ENCODE peak calls at places on chromosomes 6 and 20, in seven cellular contexts. One of them, this sample, is unnamed.

GRCh38 chr6:30981942-30982772 is 1.4 kb upstream of the MUC21 start:
- DNase-seq in lower lobe of right lung: no peak
- DNase-seq in endothelial cell: peak
- DNase-seq in progenitor cell of endocrine pancreas: no peak
- DNase-seq in A549: peak
- DNase-seq in HL-60: no peak
- DNase-seq in upper lobe of right lung: no peak
- DNase-seq in this sample: no peak

GRCh38 chr6:149484733-149485700 is at the start of gene ZC3H12D:
- DNase-seq in A549: peak
- DNase-seq in endothelial cell: no peak
- DNase-seq in upper lobe of right lung: peak
- DNase-seq in progenitor cell of endocrine pancreas: no peak
- DNase-seq in HL-60: peak
- DNase-seq in lower lobe of right lung: peak
- DNase-seq in this sample: no peak

GRCh38 chr6:165986647-165987482 is 180.8 kb downstream of the TBXT start:
- DNase-seq in progenitor cell of endocrine pancreas: no peak
- DNase-seq in upper lobe of right lung: no peak
- DNase-seq in A549: peak
- DNase-seq in endothelial cell: no peak
- DNase-seq in lower lobe of right lung: no peak
- DNase-seq in HL-60: no peak
- DNase-seq in this sample: no peak

GRCh38 chr6:63573899-63574553 is 1.7 kb downstream of the LOC128125822 start:
- DNase-seq in endothelial cell: peak
- DNase-seq in A549: peak
- DNase-seq in lower lobe of right lung: no peak
- DNase-seq in HL-60: peak
- DNase-seq in progenitor cell of endocrine pancreas: peak
- DNase-seq in upper lobe of right lung: no peak
- DNase-seq in this sample: peak

GRCh38 chr6:17276766-17277165 is 4.4 kb upstream of the RBM24 start:
- DNase-seq in A549: no peak
- DNase-seq in HL-60: no peak
- DNase-seq in upper lobe of right lung: no peak
- DNase-seq in progenitor cell of endocrine pancreas: no peak
- DNase-seq in endothelial cell: no peak
- DNase-seq in lower lobe of right lung: no peak
- DNase-seq in this sample: no peak

GRCh38 chr20:41551011-41551705 is 67.0 kb downstream of the CHD6 start:
- DNase-seq in HL-60: no peak
- DNase-seq in upper lobe of right lung: no peak
- DNase-seq in A549: no peak
- DNase-seq in lower lobe of right lung: no peak
- DNase-seq in endothelial cell: no peak
- DNase-seq in progenitor cell of endocrine pancreas: no peak
- DNase-seq in this sample: no peak

GRCh38 chr6:52922161-52922560 is 12.7 kb upstream of the GSTA3 start:
- DNase-seq in HL-60: no peak
- DNase-seq in progenitor cell of endocrine pancreas: no peak
- DNase-seq in endothelial cell: no peak
- DNase-seq in upper lobe of right lung: no peak
- DNase-seq in A549: no peak
- DNase-seq in lower lobe of right lung: no peak
- DNase-seq in this sample: no peak

GRCh38 chr6:169212897-169213813 is 40.5 kb downstream of the THBS2 start:
- DNase-seq in lower lobe of right lung: peak
- DNase-seq in A549: peak
- DNase-seq in endothelial cell: peak
- DNase-seq in HL-60: peak
- DNase-seq in progenitor cell of endocrine pancreas: peak
- DNase-seq in upper lobe of right lung: peak
- DNase-seq in this sample: peak

GRCh38 chr6:52285174-52286068 is 879 bp upstream of the MCM3 start:
- DNase-seq in upper lobe of right lung: no peak
- DNase-seq in endothelial cell: no peak
- DNase-seq in HL-60: no peak
- DNase-seq in progenitor cell of endocrine pancreas: no peak
- DNase-seq in lower lobe of right lung: no peak
- DNase-seq in A549: no peak
- DNase-seq in this sample: no peak

GRCh38 chr6:168715643-168716481 is 274.9 kb downstream of the SMOC2 start:
- DNase-seq in endothelial cell: no peak
- DNase-seq in HL-60: no peak
- DNase-seq in lower lobe of right lung: no peak
- DNase-seq in upper lobe of right lung: no peak
- DNase-seq in progenitor cell of endocrine pancreas: no peak
- DNase-seq in A549: peak
- DNase-seq in this sample: no peak

GRCh38 chr6:124795879-124796838 is 166.1 kb upstream of the RNF217 start:
- DNase-seq in progenitor cell of endocrine pancreas: peak
- DNase-seq in HL-60: no peak
- DNase-seq in lower lobe of right lung: no peak
- DNase-seq in upper lobe of right lung: no peak
- DNase-seq in A549: peak
- DNase-seq in endothelial cell: peak
- DNase-seq in this sample: peak

GRCh38 chr20:43977252-43977651 is 62.6 kb downstream of the TOX2 start:
- DNase-seq in A549: no peak
- DNase-seq in lower lobe of right lung: no peak
- DNase-seq in progenitor cell of endocrine pancreas: no peak
- DNase-seq in endothelial cell: no peak
- DNase-seq in HL-60: no peak
- DNase-seq in upper lobe of right lung: no peak
- DNase-seq in this sample: no peak

GRCh38 chr6:37308084-37308817 is 45.5 kb upstream of the RNF8 start:
- DNase-seq in lower lobe of right lung: no peak
- DNase-seq in endothelial cell: no peak
- DNase-seq in HL-60: no peak
- DNase-seq in A549: no peak
- DNase-seq in progenitor cell of endocrine pancreas: no peak
- DNase-seq in upper lobe of right lung: no peak
- DNase-seq in this sample: no peak

GRCh38 chr20:64162239-64162621 is 2.0 kb upstream of the MYT1 start:
- DNase-seq in upper lobe of right lung: no peak
- DNase-seq in lower lobe of right lung: no peak
- DNase-seq in HL-60: no peak
- DNase-seq in A549: no peak
- DNase-seq in progenitor cell of endocrine pancreas: no peak
- DNase-seq in endothelial cell: no peak
- DNase-seq in this sample: no peak

GRCh38 chr6:158514176-158514575 is 45.7 kb upstream of the TMEM181 start:
- DNase-seq in A549: no peak
- DNase-seq in endothelial cell: no peak
- DNase-seq in lower lobe of right lung: no peak
- DNase-seq in progenitor cell of endocrine pancreas: no peak
- DNase-seq in upper lobe of right lung: no peak
- DNase-seq in HL-60: no peak
- DNase-seq in this sample: no peak

GRCh38 chr6:165321150-165321549 is 11.7 kb upstream of the C6orf118 start:
- DNase-seq in upper lobe of right lung: no peak
- DNase-seq in endothelial cell: no peak
- DNase-seq in A549: no peak
- DNase-seq in progenitor cell of endocrine pancreas: no peak
- DNase-seq in lower lobe of right lung: no peak
- DNase-seq in HL-60: no peak
- DNase-seq in this sample: no peak

GRCh38 chr6:144064402-144064830 is 31.0 kb downstream of the SF3B5 start:
- DNase-seq in lower lobe of right lung: peak
- DNase-seq in A549: no peak
- DNase-seq in upper lobe of right lung: peak
- DNase-seq in HL-60: peak
- DNase-seq in endothelial cell: peak
- DNase-seq in progenitor cell of endocrine pancreas: peak
- DNase-seq in this sample: peak

GRCh38 chr6:4916954-4917561 is 86.8 kb downstream of the RPP40 start:
- DNase-seq in upper lobe of right lung: no peak
- DNase-seq in HL-60: no peak
- DNase-seq in A549: no peak
- DNase-seq in endothelial cell: no peak
- DNase-seq in lower lobe of right lung: no peak
- DNase-seq in progenitor cell of endocrine pancreas: no peak
- DNase-seq in this sample: no peak

GRCh38 chr6:170019259-170020040 is 268.0 kb downstream of the ERMARD start:
- DNase-seq in HL-60: no peak
- DNase-seq in lower lobe of right lung: no peak
- DNase-seq in endothelial cell: no peak
- DNase-seq in upper lobe of right lung: no peak
- DNase-seq in A549: no peak
- DNase-seq in progenitor cell of endocrine pancreas: no peak
- DNase-seq in this sample: no peak

GRCh38 chr6:3293271-3294155 is 34.8 kb downstream of the PSMG4 start:
- DNase-seq in A549: no peak
- DNase-seq in lower lobe of right lung: no peak
- DNase-seq in progenitor cell of endocrine pancreas: no peak
- DNase-seq in HL-60: no peak
- DNase-seq in upper lobe of right lung: peak
- DNase-seq in endothelial cell: no peak
- DNase-seq in this sample: no peak

GRCh38 chr6:148261470-148261869 is 81.2 kb upstream of the SASH1 start:
- DNase-seq in lower lobe of right lung: no peak
- DNase-seq in upper lobe of right lung: no peak
- DNase-seq in endothelial cell: no peak
- DNase-seq in A549: no peak
- DNase-seq in progenitor cell of endocrine pancreas: no peak
- DNase-seq in HL-60: no peak
- DNase-seq in this sample: no peak

GRCh38 chr6:150068786-150069648 is at the start of gene ULBP3:
- DNase-seq in HL-60: no peak
- DNase-seq in A549: peak
- DNase-seq in lower lobe of right lung: peak
- DNase-seq in progenitor cell of endocrine pancreas: peak
- DNase-seq in endothelial cell: peak
- DNase-seq in upper lobe of right lung: peak
- DNase-seq in this sample: peak

GRCh38 chr6:6497541-6497940 is 91.0 kb upstream of the LY86 start:
- DNase-seq in HL-60: no peak
- DNase-seq in endothelial cell: no peak
- DNase-seq in A549: no peak
- DNase-seq in upper lobe of right lung: no peak
- DNase-seq in progenitor cell of endocrine pancreas: no peak
- DNase-seq in lower lobe of right lung: no peak
- DNase-seq in this sample: no peak

GRCh38 chr6:6495851-6496250 is 92.7 kb upstream of the LY86 start:
- DNase-seq in endothelial cell: no peak
- DNase-seq in A549: no peak
- DNase-seq in progenitor cell of endocrine pancreas: no peak
- DNase-seq in lower lobe of right lung: no peak
- DNase-seq in HL-60: no peak
- DNase-seq in upper lobe of right lung: no peak
- DNase-seq in this sample: no peak

GRCh38 chr6:6492675-6493074 is 95.8 kb upstream of the LY86 start:
- DNase-seq in lower lobe of right lung: no peak
- DNase-seq in HL-60: no peak
- DNase-seq in upper lobe of right lung: no peak
- DNase-seq in endothelial cell: no peak
- DNase-seq in A549: no peak
- DNase-seq in progenitor cell of endocrine pancreas: no peak
- DNase-seq in this sample: no peak

GRCh38 chr6:6491761-6492160 is 96.8 kb upstream of the LY86 start:
- DNase-seq in HL-60: no peak
- DNase-seq in A549: no peak
- DNase-seq in upper lobe of right lung: no peak
- DNase-seq in progenitor cell of endocrine pancreas: no peak
- DNase-seq in lower lobe of right lung: no peak
- DNase-seq in endothelial cell: no peak
- DNase-seq in this sample: no peak

GRCh38 chr6:6494677-6495076 is 93.8 kb upstream of the LY86 start:
- DNase-seq in A549: peak
- DNase-seq in lower lobe of right lung: peak
- DNase-seq in progenitor cell of endocrine pancreas: peak
- DNase-seq in HL-60: peak
- DNase-seq in endothelial cell: peak
- DNase-seq in upper lobe of right lung: peak
- DNase-seq in this sample: peak
- TF ChIP-seq CTCF in A549: no peak
- TF ChIP-seq CTCF in lower lobe of right lung: peak
- TF ChIP-seq CTCF in progenitor cell of endocrine pancreas: peak
- TF ChIP-seq CTCF in HL-60: peak
- TF ChIP-seq CTCF in endothelial cell: peak
- TF ChIP-seq CTCF in upper lobe of right lung: peak
- TF ChIP-seq CTCF in this sample: peak

GRCh38 chr20:14264869-14265268 is 72.5 kb downstream of the FLRT3 start:
- DNase-seq in lower lobe of right lung: no peak
- DNase-seq in endothelial cell: no peak
- DNase-seq in upper lobe of right lung: no peak
- DNase-seq in progenitor cell of endocrine pancreas: no peak
- DNase-seq in A549: peak
- DNase-seq in HL-60: no peak
- DNase-seq in this sample: no peak
- TF ChIP-seq CTCF in lower lobe of right lung: no peak
- TF ChIP-seq CTCF in endothelial cell: peak
- TF ChIP-seq CTCF in upper lobe of right lung: peak
- TF ChIP-seq CTCF in progenitor cell of endocrine pancreas: peak
- TF ChIP-seq CTCF in A549: peak
- TF ChIP-seq CTCF in HL-60: no peak
- TF ChIP-seq CTCF in this sample: peak

DNA sequence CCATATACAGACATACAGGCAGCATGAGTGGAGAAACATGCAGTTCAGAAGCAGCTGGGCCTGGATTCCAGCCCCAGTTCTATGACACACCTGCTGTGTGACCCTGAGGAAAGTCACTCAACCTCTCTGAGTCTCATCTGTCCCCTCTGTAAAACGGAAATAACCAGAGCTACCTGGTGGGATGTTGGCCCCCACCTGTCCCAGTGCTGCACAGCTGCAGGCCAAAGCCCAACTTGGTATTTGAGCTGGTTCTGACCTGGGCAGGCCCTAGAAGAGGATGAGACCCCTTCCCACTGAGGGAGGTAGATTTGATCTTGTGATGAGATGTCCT is 55.5 kb downstream of the PPP1R16B start:
- DNase-seq in upper lobe of right lung: no peak
- DNase-seq in lower lobe of right lung: no peak
- DNase-seq in progenitor cell of endocrine pancreas: no peak
- DNase-seq in A549: no peak
- DNase-seq in endothelial cell: no peak
- DNase-seq in HL-60: no peak
- DNase-seq in this sample: no peak
- TF ChIP-seq CTCF in upper lobe of right lung: no peak
- TF ChIP-seq CTCF in lower lobe of right lung: no peak
- TF ChIP-seq CTCF in progenitor cell of endocrine pancreas: no peak
- TF ChIP-seq CTCF in A549: no peak
- TF ChIP-seq CTCF in endothelial cell: no peak
- TF ChIP-seq CTCF in HL-60: no peak
- TF ChIP-seq CTCF in this sample: no peak

DNA sequence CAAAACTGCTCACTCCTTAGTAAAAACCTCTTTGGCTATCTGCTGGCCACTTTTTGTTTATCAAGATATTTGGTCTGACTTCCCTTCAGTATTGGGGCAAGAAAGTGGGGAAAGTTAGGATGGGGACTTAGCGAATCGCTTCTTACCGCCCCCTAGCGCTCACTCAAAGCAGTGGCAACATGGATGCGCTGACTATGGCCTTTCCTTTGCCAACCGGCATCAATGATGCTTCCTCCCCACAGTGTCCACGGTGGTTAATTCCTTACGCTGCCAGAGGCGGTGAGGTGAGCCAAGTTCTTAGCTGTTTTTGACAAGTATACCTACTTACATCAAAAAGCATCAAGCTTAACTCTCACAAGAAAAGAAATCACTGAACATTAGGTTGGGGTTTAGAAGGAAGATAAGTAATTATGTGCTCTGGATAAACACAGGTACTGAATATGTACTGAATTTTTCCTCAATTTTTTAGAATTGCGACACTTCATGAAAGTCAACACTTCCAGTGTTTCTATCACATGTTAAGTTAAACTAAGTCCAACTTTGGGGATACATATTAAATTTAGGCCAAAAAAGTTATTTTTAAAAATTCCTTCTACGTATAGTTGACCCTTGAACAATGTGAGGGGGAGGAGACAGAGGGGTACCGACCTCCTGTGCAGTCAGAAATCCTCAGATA is 86.7 kb downstream of the GMDS start:
- DNase-seq in A549: peak
- DNase-seq in endothelial cell: peak
- DNase-seq in HL-60: no peak
- DNase-seq in progenitor cell of endocrine pancreas: no peak
- DNase-seq in upper lobe of right lung: no peak
- DNase-seq in lower lobe of right lung: no peak
- DNase-seq in this sample: peak
- TF ChIP-seq CTCF in A549: peak
- TF ChIP-seq CTCF in endothelial cell: peak
- TF ChIP-seq CTCF in HL-60: no peak
- TF ChIP-seq CTCF in progenitor cell of endocrine pancreas: peak
- TF ChIP-seq CTCF in upper lobe of right lung: peak
- TF ChIP-seq CTCF in lower lobe of right lung: peak
- TF ChIP-seq CTCF in this sample: peak

This sample was measured in neural crest cell.